ENCODE peak calls at places on chromosomes 7 and 10, in four cellular contexts. A is astrocyte, K is stomach, P is PC-3. G is an unnamed sample.

GRCh38 chr10:1420663-1421362 is 316.5 kb downstream of the ADARB2 start:
- DNase-seq in A (no peak), K (peak; percentile 81), P (peak; percentile 40), G (peak; percentile 74)

GRCh38 chr10:93488956-93489528 is 6.9 kb upstream of the MYOF start:
- DNase-seq in A (no peak), P (no peak), K (no peak), G (no peak)

GRCh38 chr7:12985228-12985627 is 297.8 kb downstream of the ARL4A start:
- DNase-seq in A (no peak), K (no peak), P (no peak), G (no peak)

GRCh38 chr7:115910541-115911164 is 119.9 kb downstream of the TFEC start:
- DNase-seq in P (peak; percentile 53), A (peak; percentile 22), K (no peak), G (no peak)

GRCh38 chr7:30924624-30925023 is 13.0 kb downstream of the AQP1 start:
- DNase-seq in P (no peak), A (no peak), K (peak; percentile 9), G (no peak)

GRCh38 chr7:111855842-111856227 is 293.5 kb upstream of the IMMP2L start:
- DNase-seq in P (peak; percentile 12), A (peak; percentile 4), K (no peak), G (peak; percentile 35)

GRCh38 chr7:3893151-3893788 is 592.2 kb downstream of the SDK1 start:
- DNase-seq in A (no peak), K (no peak), P (no peak), G (no peak)

GRCh38 chr7:18497082-18497481 is 1.5 kb downstream of the HDAC9 start:
- DNase-seq in K (no peak), P (no peak), A (no peak), G (no peak)

GRCh38 chr10:22900841-22901601 is 26.8 kb upstream of the ARMC3 start:
- DNase-seq in P (no peak), K (no peak), A (no peak), G (no peak)

GRCh38 chr10:97635577-97635976 is 2.3 kb upstream of the MORN4 start:
- DNase-seq in K (no peak), P (no peak), A (no peak), G (no peak)

GRCh38 chr10:21515581-21516269 is 9.8 kb downstream of the SKIDA1 start:
- DNase-seq in P (no peak), A (no peak), K (no peak), G (no peak)

GRCh38 chr10:11407939-11408338 is 203.5 kb downstream of the USP6NL start:
- DNase-seq in A (no peak), P (no peak), K (no peak), G (no peak)

GRCh38 chr7:129958643-129959479 is 6.1 kb upstream of the UBE2H start:
- DNase-seq in P (peak; percentile 90), K (peak; percentile 67), A (peak; percentile 71), G (peak; percentile 84)

GRCh38 chr10:103789771-103790201 is 65.6 kb downstream of the SH3PXD2A start:
- DNase-seq in A (no peak), K (peak; percentile 81), P (peak; percentile 50), G (peak; percentile 19)

GRCh38 chr10:96719850-96720421 is 378 bp downstream of the PIK3AP1 start:
- DNase-seq in P (peak; percentile 47), A (no peak), K (peak; percentile 67), G (peak; percentile 86)

GRCh38 chr7:129784783-129785456 is 167.8 kb downstream of the UBE2H start:
- DNase-seq in A (no peak), P (no peak), K (peak; percentile 35), G (peak; percentile 42)

GRCh38 chr7:55552320-55553086 is 19.8 kb downstream of the VOPP1 start:
- DNase-seq in A (peak; percentile 91), K (peak; percentile 62), P (peak; percentile 86), G (peak; percentile 29)

GRCh38 chr10:32577448-32577847 is 131.5 kb downstream of the CCDC7 start:
- DNase-seq in K (no peak), A (no peak), P (peak; percentile 40), G (no peak)

GRCh38 chr7:19390795-19391194 is 245.6 kb upstream of the FERD3L start:
- DNase-seq in P (no peak), K (no peak), A (no peak), G (no peak)

GRCh38 chr10:6667679-6668270 is 87.7 kb upstream of the PRKCQ start:
- DNase-seq in A (peak; percentile 9), P (peak; percentile 43), K (no peak), G (no peak)

GRCh38 chr7:22326181-22326580 is 30.8 kb downstream of the RAPGEF5 start:
- DNase-seq in A (no peak), K (no peak), P (no peak), G (no peak)

DNA sequence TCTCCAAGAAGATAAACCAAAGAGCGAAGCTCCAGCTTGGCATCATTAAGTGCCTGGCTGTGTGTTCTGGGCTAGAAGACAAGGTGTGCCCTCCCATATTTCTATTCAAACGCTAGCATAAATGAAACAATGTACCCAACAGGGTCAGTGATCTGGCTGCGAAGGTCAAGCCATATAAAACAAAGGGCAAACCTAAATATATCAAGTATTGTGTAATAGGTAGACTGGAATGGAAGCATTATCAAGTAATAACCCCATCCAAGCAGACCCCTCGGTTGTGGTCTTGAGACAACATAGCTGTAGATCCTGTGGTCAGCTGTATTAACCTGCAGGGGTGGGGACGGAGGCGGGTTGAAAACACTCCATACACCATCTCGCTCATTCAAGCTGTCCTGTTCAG is 31.6 kb upstream of the TNKS2 start:
- DNase-seq in P (no peak), A (no peak), K (no peak), G (no peak)
- H3K4me3 ChIP-seq in P (no peak overlapping the region), A (no peak overlapping the region), K (no peak overlapping the region), G (no peak overlapping the region)

DNA sequence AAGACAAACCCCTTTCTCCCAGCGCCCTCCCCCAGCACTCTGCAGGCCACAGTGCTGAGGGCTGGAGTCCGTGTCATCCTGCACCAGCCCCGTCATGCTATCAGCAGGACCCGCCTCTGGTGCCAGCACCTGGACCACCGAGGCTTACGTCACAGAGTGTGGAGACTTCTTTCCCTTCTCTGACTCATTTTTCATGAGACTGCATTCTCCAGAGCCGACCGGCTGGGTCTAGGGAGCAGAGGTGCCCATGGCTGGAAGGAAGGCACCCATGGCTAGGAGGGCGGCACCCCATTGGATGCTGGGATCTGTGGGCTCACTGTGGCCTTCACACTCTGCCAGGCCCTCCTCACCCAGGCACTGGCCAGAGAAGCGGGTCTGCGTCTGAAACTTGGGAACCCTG is 53.3 kb downstream of the CFAP46 start:
- DNase-seq in P (no peak), A (no peak), K (no peak), G (no peak)
- TF ChIP-seq CTCF in P (no peak), A (no peak), K (no peak), G (no peak)

GRCh38 chr10:49242604-49243003 is 54.4 kb upstream of the TMEM273 start:
- DNase-seq in A (no peak), P (no peak), K (no peak), G (no peak)

GRCh38 chr10:49240946-49241345 is 52.8 kb upstream of the TMEM273 start:
- DNase-seq in A (no peak), P (no peak), K (no peak), G (no peak)

GRCh38 chr10:49243139-49243538 is 54.9 kb upstream of the TMEM273 start:
- DNase-seq in P (no peak), A (no peak), K (no peak), G (no peak)

GRCh38 chr10:49243610-49244283 is 55.2 kb upstream of the C10orf71 start:
- DNase-seq in P (no peak), A (no peak), K (no peak), G (peak; percentile 27)

GRCh38 chr10:49241365-49241764 is 53.2 kb upstream of the TMEM273 start:
- DNase-seq in A (no peak), K (no peak), P (no peak), G (no peak)
- H3K4me1 ChIP-seq in A (no peaks in the 10 kb centered on the region), K (no peaks in the 10 kb centered on the region), P (peaks cover 3% of the 10 kb centered on the region), G (peaks cover 11% of the 10 kb centered on the region)

GRCh38 chr10:71218046-71218832 is 5.9 kb downstream of the UNC5B start:
- DNase-seq in P (peak; percentile 74), K (peak; percentile 35), A (peak; percentile 79), G (no peak)
- H3K4me3 ChIP-seq in P (peak overlapping the region; percentile 67), K (peak overlapping the region; percentile 50), A (peak overlapping the region; percentile 57), G (no peak overlapping the region)

GRCh38 chr7:24979863-24980694 is at the start of gene OSBPL3:
- DNase-seq in P (peak; percentile 96), A (peak; percentile 87), K (peak; percentile 95), G (peak; percentile 95)

GRCh38 chr7:24979470-24979862 is 512 bp downstream of the OSBPL3 start:
- DNase-seq in K (peak; percentile 78), P (peak; percentile 66), A (no peak), G (peak; percentile 79)

GRCh38 chr7:24980695-24981543 is 941 bp upstream of the OSBPL3 start:
- DNase-seq in K (peak; percentile 51), P (peak; percentile 35), A (no peak), G (peak; percentile 37)

GRCh38 chr7:24981544-24981951 is 1.6 kb upstream of the OSBPL3 start:
- DNase-seq in P (peak; percentile 58), K (peak; percentile 62), A (peak; percentile 70), G (peak; percentile 61)

GRCh38 chr7:24982917-24983316 is 2.9 kb upstream of the OSBPL3 start:
- DNase-seq in K (no peak), P (peak; percentile 26), A (no peak), G (no peak)
- TF ChIP-seq CTCF in K (no peak), P (peak; percentile 71), A (no peak), G (no peak)

DNA sequence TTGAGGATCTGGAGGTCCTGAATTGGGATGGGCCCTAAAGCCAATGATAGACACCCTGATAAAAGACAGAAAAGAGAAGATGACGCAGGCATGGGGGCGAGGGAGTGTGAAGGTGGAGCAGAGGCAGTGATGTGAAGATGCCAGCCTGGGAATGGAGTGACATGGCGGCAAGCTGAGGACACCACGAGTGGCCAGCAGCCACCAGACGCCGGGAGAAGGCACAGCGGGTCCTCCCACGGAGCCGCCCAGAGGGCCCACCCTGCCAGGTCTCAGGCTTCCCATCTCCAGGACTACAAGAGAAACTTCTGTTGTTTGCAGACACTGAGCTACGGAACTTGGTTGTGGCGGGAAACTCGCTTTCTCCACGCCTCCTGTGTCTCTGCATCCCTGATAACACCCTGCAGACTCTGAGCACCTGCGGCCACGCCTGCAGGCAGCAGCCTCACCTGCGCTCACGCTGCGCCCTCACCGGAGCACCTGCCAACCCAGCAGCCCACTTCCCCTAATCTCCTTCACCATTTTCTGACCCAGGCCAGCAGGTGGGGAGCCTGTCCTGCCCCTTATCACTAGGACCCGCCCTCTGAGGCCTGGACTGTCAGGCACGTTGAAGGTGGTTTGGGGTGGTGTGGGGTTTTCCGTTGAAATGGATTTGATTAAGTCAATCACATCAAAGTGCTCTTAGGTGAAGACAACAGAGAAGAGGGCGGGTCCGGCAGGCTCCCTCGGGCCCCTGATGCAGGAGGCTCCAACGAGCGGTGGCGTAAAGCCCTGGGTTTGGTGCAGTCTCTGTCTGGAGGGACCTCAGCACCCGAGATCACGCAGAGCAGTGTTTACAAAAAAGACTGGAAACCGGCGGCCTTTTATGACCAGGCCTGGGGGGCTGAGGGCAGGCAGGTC is 45.2 kb downstream of the DPYSL4 start:
- DNase-seq in K (no peak), A (no peak), P (no peak), G (no peak)
- H3K4me1 ChIP-seq in K (peaks cover 14% of the 10 kb centered on the region), A (no peaks in the 10 kb centered on the region), P (no peaks in the 10 kb centered on the region), G (no peaks in the 10 kb centered on the region)

G was measured in body of pancreas.